ENCODE peak calls at places on chromosomes 12 and 14, in six cellular contexts. P is tibial nerve, F is breast epithelium, R is body of pancreas, U is esophagus squamous epithelium, E is endothelial cell of umbilical vein. C is an unnamed sample.

GRCh38 chr12:69262264-69262974 is 23.1 kb downstream of the CPSF6 start:
- DNase-seq in U (no peak), P (no peak), E (no peak), R (no peak), F (no peak), C (no peak)

GRCh38 chr14:32027255-32027939 is 49.7 kb upstream of the ARHGAP5 start:
- DNase-seq in E (no peak), F (no peak), R (no peak), P (no peak), U (no peak), C (no peak)

GRCh38 chr12:122076743-122077495 is 1.6 kb upstream of the MLXIP start:
- DNase-seq in U (no peak), P (no peak), R (no peak), E (no peak), F (no peak), C (no peak)

GRCh38 chr12:124939428-124940142 is 25.1 kb upstream of the UBC start:
- DNase-seq in U (no peak), E (peak; percentile 91), P (peak; percentile 80), R (peak; percentile 89), F (peak; percentile 86), C (no peak)

GRCh38 chr12:42819801-42820200 is 230.3 kb upstream of the PRICKLE1 start:
- DNase-seq in R (no peak), E (no peak), P (no peak), U (no peak), F (no peak), C (no peak)

GRCh38 chr12:130661501-130662255 is 54.4 kb downstream of the RIMBP2 start:
- DNase-seq in R (no peak), P (no peak), F (no peak), E (no peak), U (no peak), C (no peak)

GRCh38 chr14:36227802-36228201 is 51.3 kb upstream of the PTCSC3 start:
- DNase-seq in P (no peak), R (no peak), U (no peak), E (peak; percentile 53), F (no peak), C (no peak)

GRCh38 chr14:21070083-21070609 is at the start of gene ARHGEF40:
- DNase-seq in E (peak; percentile 8), R (peak; percentile 81), F (no peak), P (peak; percentile 46), U (no peak), C (no peak)

GRCh38 chr12:54128466-54128865 is 60.3 kb downstream of the SMUG1 start:
- DNase-seq in E (no peak), P (no peak), U (no peak), R (no peak), F (no peak), C (no peak)

GRCh38 chr12:54129028-54129903 is 59.5 kb downstream of the SMUG1 start:
- DNase-seq in E (no peak), F (no peak), R (no peak), P (no peak), U (no peak), C (no peak)

GRCh38 chr12:54126696-54127537 is 61.9 kb downstream of the SMUG1 start:
- DNase-seq in P (peak; percentile 73), R (peak; percentile 45), E (no peak), U (no peak), F (peak; percentile 72), C (no peak)

GRCh38 chr12:54127538-54128259 is 61.1 kb downstream of the SMUG1 start:
- DNase-seq in R (no peak), P (no peak), U (no peak), F (no peak), E (no peak), C (no peak)

GRCh38 chr12:54125950-54126695 is 62.7 kb downstream of the SMUG1 start:
- DNase-seq in P (peak; percentile 30), R (peak; percentile 39), U (no peak), F (no peak), E (no peak), C (peak; percentile 25)
- TF ChIP-seq POLR2A in P (no peak), R (no peak), U (no peak), F (peak; percentile 25), E (no peak), C (no peak)

GRCh38 chr12:26124491-26125450 is at the start of gene BHLHE41:
- DNase-seq in R (peak; percentile 86), F (peak; percentile 79), E (peak; percentile 23), U (peak; percentile 21), P (peak; percentile 63), C (peak; percentile 36)
- TF ChIP-seq POLR2A in R (peak; percentile 87), F (no peak), E (no peak), U (no peak), P (peak; percentile 48), C (no peak)

DNA sequence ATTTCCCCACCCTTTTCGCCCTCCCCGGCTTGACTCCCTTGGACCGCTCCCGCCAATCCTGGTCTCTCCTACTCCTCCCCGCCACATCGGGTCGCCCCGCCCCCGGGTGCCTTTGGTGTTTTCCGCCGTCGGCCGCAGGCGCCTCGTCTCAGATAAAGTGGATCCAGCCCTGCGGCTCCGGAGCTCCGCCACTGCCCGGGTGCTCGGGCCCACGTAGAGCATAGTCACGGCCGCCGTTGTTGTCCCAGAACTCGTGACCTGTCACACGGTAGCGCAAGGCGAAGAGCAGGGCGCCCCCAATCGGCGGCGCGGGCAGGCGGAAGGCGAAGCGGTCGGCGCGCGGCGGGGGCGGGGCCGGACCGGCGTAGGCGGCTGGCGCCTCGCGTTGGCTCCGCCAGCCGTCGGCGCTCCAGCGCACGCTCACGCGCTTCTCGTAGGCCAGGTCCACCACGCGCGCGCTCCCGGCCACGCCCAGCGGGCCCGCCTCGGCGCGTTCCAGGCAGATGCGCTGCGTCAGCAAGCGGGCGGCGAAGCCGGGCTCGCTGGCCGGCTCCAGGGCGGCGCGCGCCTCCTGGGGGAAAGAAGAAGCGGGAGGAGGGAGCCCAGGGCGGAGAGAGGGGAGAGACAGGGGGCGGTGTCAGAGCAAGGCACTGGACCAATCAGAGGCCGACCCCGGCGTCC is 1.2 kb downstream of the PPP1R3E start:
- DNase-seq in E (peak; percentile 99), U (peak; percentile 93), F (peak; percentile 96), P (peak; percentile 95), R (peak; percentile 98), C (peak; percentile 96)
- TF ChIP-seq POLR2A in E (no peak), U (peak; percentile 45), F (peak; percentile 41), P (peak; percentile 81), R (peak; percentile 61), C (no peak)

GRCh38 chr12:123621101-123621500 is 12.4 kb downstream of the EIF2B1 start:
- DNase-seq in E (no peak), P (no peak), F (no peak), R (no peak), U (no peak), C (no peak)
- TF ChIP-seq POLR2A in E (no peak), P (no peak), F (no peak), R (no peak), U (no peak), C (no peak)